ENCODE peak calls at places on chromosomes 7 and 10, in ten cellular contexts. C is adrenal gland, E is uterus, Y is testis, N is HCT116, I is heart left ventricle, S is K562, D is A549, U is body of pancreas, Z is spleen. K is an unnamed sample.

GRCh38 chr10:108783897-108784296 is 1139.4 kb downstream of the XPNPEP1 start:
- DNase-seq in C (no peak), E (no peak), Y (peak; percentile 60), N (peak; percentile 39), I (no peak), S (peak; percentile 6), D (peak; percentile 2), U (no peak), Z (no peak), K (no peak)

GRCh38 chr10:54125098-54125747 is 675.8 kb downstream of the PCDH15 start:
- DNase-seq in C (no peak), E (no peak), Y (no peak), N (no peak), I (no peak), S (no peak), D (no peak), U (no peak), Z (no peak), K (no peak)

GRCh38 chr7:84538268-84538667 is 343.7 kb upstream of the SEMA3A start:
- DNase-seq in C (no peak), E (no peak), Y (no peak), N (no peak), I (no peak), S (no peak), D (no peak), U (no peak), Z (no peak), K (no peak)

GRCh38 chr7:141915565-141915964 is 634 bp upstream of the OR9A4 start:
- DNase-seq in C (no peak), E (no peak), Y (no peak), N (no peak), I (no peak), S (no peak), D (no peak), U (peak; percentile 76), Z (no peak), K (no peak)

GRCh38 chr10:79347894-79348639 is 798 bp downstream of the PPIF start:
- DNase-seq in C (peak; percentile 73), E (peak; percentile 74), Y (peak; percentile 64), N (peak; percentile 8), I (peak; percentile 75), S (peak; percentile 82), D (peak; percentile 44), U (peak; percentile 76), Z (peak; percentile 97), K (peak; percentile 87)

GRCh38 chr10:90935581-90936292 is 14.8 kb upstream of the ANKRD1 start:
- DNase-seq in C (no peak), E (no peak), Y (no peak), N (no peak), I (no peak), S (no peak), D (no peak), U (no peak), Z (no peak), K (no peak)

GRCh38 chr7:100799037-100799896 is 28.1 kb downstream of the EPHB4 start:
- DNase-seq in C (peak; percentile 68), E (peak; percentile 61), Y (peak; percentile 77), N (no peak), I (peak; percentile 64), S (peak; percentile 70), D (peak; percentile 55), U (peak; percentile 77), Z (no peak), K (peak; percentile 63)

GRCh38 chr10:22573820-22574569 is 140.4 kb downstream of the PIP4K2A start:
- DNase-seq in C (no peak), E (no peak), Y (peak; percentile 24), N (peak; percentile 32), I (no peak), S (peak; percentile 24), D (peak; percentile 16), U (peak; percentile 19), Z (no peak), K (no peak)

GRCh38 chr10:28842321-28842720 is 165.0 kb downstream of the BAMBI start:
- DNase-seq in C (no peak), E (no peak), Y (no peak), N (no peak), I (no peak), S (no peak), D (no peak), U (no peak), Z (no peak), K (no peak)

GRCh38 chr7:34453150-34453549 is 204.9 kb upstream of the NPSR1 start:
- DNase-seq in C (no peak), E (no peak), Y (no peak), N (no peak), I (no peak), S (no peak), D (no peak), U (no peak), Z (no peak), K (no peak)

GRCh38 chr7:77837275-77837674 is 38.7 kb downstream of the PHTF2 start:
- DNase-seq in C (no peak), E (no peak), Y (no peak), N (no peak), I (no peak), S (no peak), D (no peak), U (no peak), Z (no peak), K (no peak)

GRCh38 chr7:73605601-73606220 is 18.6 kb downstream of the MLXIPL start:
- DNase-seq in C (no peak), E (no peak), Y (no peak), N (no peak), I (no peak), S (no peak), D (no peak), U (no peak), Z (no peak), K (no peak)

GRCh38 chr10:119658274-119658673 is 7.1 kb downstream of the BAG3 start:
- DNase-seq in C (peak; percentile 89), E (peak; percentile 82), Y (peak; percentile 84), N (peak; percentile 72), I (peak; percentile 74), S (peak; percentile 73), D (peak; percentile 92), U (peak; percentile 75), Z (no peak), K (peak; percentile 86)

GRCh38 chr10:93160829-93161228 is 87.1 kb downstream of the CYP26A1 start:
- DNase-seq in C (no peak), E (no peak), Y (no peak), N (no peak), I (peak; percentile 25), S (no peak), D (no peak), U (peak; percentile 19), Z (no peak), K (no peak)
- TF ChIP-seq POLR2A in C (no peak), E (no peak), Y (no peak), N (no peak), I (no peak), S (no peak), D (no peak), U (no peak), Z (no peak), K (no peak)

GRCh38 chr7:138350103-138350700 is 109.9 kb upstream of the TRIM24 start:
- DNase-seq in C (no peak), E (no peak), Y (no peak), N (no peak), I (no peak), S (no peak), D (no peak), U (no peak), Z (no peak), K (no peak)

GRCh38 chr7:138355254-138355653 is 104.8 kb upstream of the TRIM24 start:
- DNase-seq in C (no peak), E (no peak), Y (no peak), N (no peak), I (no peak), S (no peak), D (no peak), U (no peak), Z (no peak), K (no peak)

GRCh38 chr7:138354066-138354465 is 106.0 kb upstream of the TRIM24 start:
- DNase-seq in C (no peak), E (no peak), Y (no peak), N (no peak), I (no peak), S (no peak), D (no peak), U (no peak), Z (no peak), K (no peak)

GRCh38 chr7:138350701-138351357 is 109.2 kb upstream of the TRIM24 start:
- DNase-seq in C (peak; percentile 38), E (no peak), Y (no peak), N (no peak), I (no peak), S (peak; percentile 51), D (no peak), U (no peak), Z (no peak), K (no peak)

GRCh38 chr7:138352570-138353461 is 107.2 kb upstream of the TRIM24 start:
- DNase-seq in C (peak; percentile 67), E (no peak), Y (no peak), N (no peak), I (no peak), S (peak; percentile 98), D (peak; percentile 22), U (no peak), Z (no peak), K (peak; percentile 20)
- TF ChIP-seq POLR2A in C (peak; percentile 52), E (no peak), Y (no peak), N (no peak), I (no peak), S (no peak), D (no peak), U (no peak), Z (no peak), K (no peak)

GRCh38 chr10:5941579-5941978 is 35.8 kb downstream of the IL15RA start:
- DNase-seq in C (no peak), E (no peak), Y (no peak), N (no peak), I (no peak), S (no peak), D (no peak), U (no peak), Z (no peak), K (no peak)

GRCh38 chr10:5942001-5942400 is 35.3 kb downstream of the IL15RA start:
- DNase-seq in C (no peak), E (no peak), Y (no peak), N (no peak), I (no peak), S (no peak), D (no peak), U (no peak), Z (no peak), K (no peak)

GRCh38 chr10:5938291-5938690 is 39.1 kb downstream of the IL15RA start:
- DNase-seq in C (no peak), E (no peak), Y (no peak), N (no peak), I (no peak), S (no peak), D (no peak), U (no peak), Z (no peak), K (no peak)

GRCh38 chr10:5942471-5942870 is 34.9 kb downstream of the IL15RA start:
- DNase-seq in C (peak; percentile 51), E (peak; percentile 40), Y (peak; percentile 34), N (no peak), I (peak; percentile 70), S (no peak), D (no peak), U (peak; percentile 29), Z (peak; percentile 87), K (peak; percentile 60)

GRCh38 chr10:5940807-5941218 is 36.5 kb downstream of the IL15RA start:
- DNase-seq in C (no peak), E (no peak), Y (no peak), N (no peak), I (no peak), S (peak; percentile 81), D (no peak), U (no peak), Z (no peak), K (no peak)
- TF ChIP-seq POLR2A in C (no peak), E (no peak), Y (no peak), N (no peak), I (no peak), S (no peak), D (no peak), U (no peak), Z (no peak), K (no peak)

GRCh38 chr10:19791032-19791431 is 25.2 kb upstream of the PLXDC2 start:
- DNase-seq in C (no peak), E (no peak), Y (no peak), N (no peak), I (no peak), S (no peak), D (no peak), U (no peak), Z (no peak), K (no peak)
- TF ChIP-seq POLR2A in C (no peak), E (no peak), Y (no peak), N (no peak), I (no peak), S (no peak), D (no peak), U (no peak), Z (no peak), K (no peak)